ENCODE peak calls at places on chromosome 15, in eight cellular contexts. U, Q, P, O, Z, S, D and T are unnamed samples.

GRCh38 chr15:56617628-56618027 is 115.7 kb downstream of the ZNF280D start:
- DNase-seq in U (no peak), Q (no peak), P (no peak), O (no peak), Z (no peak), S (no peak), D (no peak), T (no peak)

GRCh38 chr15:32674681-32675080 is 33.2 kb downstream of the SCG5 start:
- DNase-seq in U (no peak), Q (no peak), P (no peak), O (no peak), Z (no peak), S (no peak), D (no peak), T (no peak)

GRCh38 chr15:48795901-48796300 is 15.0 kb downstream of the CEP152 start:
- DNase-seq in U (no peak), Q (no peak), P (no peak), O (no peak), Z (no peak), S (no peak), D (no peak), T (no peak)

GRCh38 chr15:88029696-88030095 is 226.8 kb downstream of the NTRK3 start:
- DNase-seq in U (no peak), Q (no peak), P (no peak), O (no peak), Z (no peak), S (no peak), D (no peak), T (no peak)

GRCh38 chr15:68339481-68339880 is 61.9 kb downstream of the FEM1B start:
- DNase-seq in U (no peak), Q (no peak), P (no peak), O (no peak), Z (no peak), S (no peak), D (no peak), T (no peak)

GRCh38 chr15:40146037-40146436 is 14.8 kb upstream of the BUB1B start:
- DNase-seq in U (no peak), Q (no peak), P (no peak), O (no peak), Z (no peak), S (no peak), D (no peak), T (no peak)

GRCh38 chr15:72342385-72342784 is 22.4 kb upstream of the CELF6 start:
- DNase-seq in U (peak), Q (no peak), P (peak), O (no peak), Z (peak), S (no peak), D (peak), T (no peak)

GRCh38 chr15:37103475-37104071 is 3.2 kb upstream of the MEIS2 start:
- DNase-seq in U (no peak), Q (no peak), P (no peak), O (no peak), Z (no peak), S (no peak), D (no peak), T (no peak)

GRCh38 chr15:68204776-68205557 is at the start of gene CALML4:
- DNase-seq in U (peak), Q (no peak), P (no peak), O (no peak), Z (no peak), S (no peak), D (no peak), T (no peak)

GRCh38 chr15:68278345-68279217 is 1.0 kb downstream of the FEM1B start:
- DNase-seq in U (no peak), Q (peak), P (no peak), O (no peak), Z (peak), S (peak), D (no peak), T (no peak)

GRCh38 chr15:26314577-26314976 is 451.4 kb upstream of the ATP10A start:
- DNase-seq in U (no peak), Q (no peak), P (no peak), O (no peak), Z (no peak), S (no peak), D (no peak), T (no peak)

GRCh38 chr15:73212424-73212823 is 156.3 kb downstream of the HCN4 start:
- DNase-seq in U (no peak), Q (no peak), P (no peak), O (no peak), Z (no peak), S (no peak), D (no peak), T (no peak)

GRCh38 chr15:92907880-92908279 is 7.8 kb downstream of the CHD2 start:
- DNase-seq in U (no peak), Q (no peak), P (no peak), O (peak), Z (no peak), S (no peak), D (peak), T (no peak)

GRCh38 chr15:40328176-40328575 is 4.7 kb downstream of the INAFM2 start:
- DNase-seq in U (no peak), Q (no peak), P (no peak), O (no peak), Z (no peak), S (no peak), D (no peak), T (no peak)

GRCh38 chr15:43225201-43225949 is 4.6 kb upstream of the EPB42 start:
- DNase-seq in U (no peak), Q (no peak), P (peak), O (no peak), Z (peak), S (peak), D (peak), T (no peak)

GRCh38 chr15:94584833-94585244 is 353.5 kb downstream of the MCTP2 start:
- DNase-seq in U (no peak), Q (no peak), P (no peak), O (no peak), Z (no peak), S (peak), D (no peak), T (no peak)